ENCODE peak calls at places on chromosomes 3 and 15, in six cellular contexts. E is brain microvascular endothelial cell, U is stomach, B is colonic mucosa, H is neuronal stem cell, N is BJ. S is an unnamed sample. For H3K36me3, the result is how much of the 10 kb centered on the place peaks cover.

GRCh38 chr15:59996498-59997041 is 7.5 kb upstream of the FOXB1 start:
- DNase-seq in H (no peak), B (peak), E (no peak), N (no peak), U (no peak), S (peak)

GRCh38 chr3:196096382-196096953 is 14.6 kb upstream of the TFRC start:
- DNase-seq in H (no peak), N (no peak), E (no peak), U (peak), B (peak), S (no peak)

GRCh38 chr3:85141-85540 is 111.4 kb upstream of the CHL1 start:
- DNase-seq in U (no peak), H (no peak), E (no peak), B (no peak), N (no peak), S (no peak)

GRCh38 chr3:155611456-155611855 is 133.4 kb downstream of the PLCH1 start:
- DNase-seq in B (no peak), N (no peak), H (no peak), E (no peak), U (no peak), S (no peak)

GRCh38 chr15:77988386-77989301 is 88.9 kb downstream of the TBC1D2B start:
- DNase-seq in U (no peak), H (no peak), N (no peak), B (no peak), E (no peak), S (no peak)

GRCh38 chr3:101182734-101183133 is 137.6 kb downstream of the IMPG2 start:
- DNase-seq in N (no peak), B (no peak), U (no peak), E (peak), H (no peak), S (no peak)

GRCh38 chr15:56148099-56148498 is 95.6 kb downstream of the RFX7 start:
- DNase-seq in H (no peak), U (no peak), E (no peak), B (no peak), N (no peak), S (no peak)

GRCh38 chr3:100106531-100107155 is 7.7 kb downstream of the FILIP1L start:
- DNase-seq in E (peak), H (no peak), U (no peak), B (no peak), N (no peak), S (no peak)

GRCh38 chr3:119659584-119660291 is 651 bp downstream of the POPDC2 start:
- DNase-seq in E (no peak), B (no peak), H (no peak), N (no peak), U (no peak), S (no peak)

GRCh38 chr15:38042707-38043445 is 108.4 kb downstream of the TMCO5A start:
- DNase-seq in U (no peak), H (no peak), N (no peak), E (no peak), B (peak), S (no peak)

GRCh38 chr3:143307613-143308183 is 188.1 kb downstream of the CHST2 start:
- DNase-seq in N (no peak), U (peak), E (peak), H (no peak), B (no peak), S (no peak)

GRCh38 chr15:35078221-35078915 is 6.7 kb downstream of the NANOGP8 start:
- DNase-seq in U (peak), H (peak), N (no peak), E (peak), B (no peak), S (peak)

GRCh38 chr15:82810061-82810862 is 834 bp downstream of the WHAMM start:
- DNase-seq in E (no peak), N (no peak), H (peak), B (peak), U (peak), S (peak)

GRCh38 chr15:63380151-63380827 is 1.4 kb downstream of the CA12 start:
- DNase-seq in B (no peak), U (no peak), H (no peak), E (no peak), N (no peak), S (no peak)

GRCh38 chr3:124032881-124033359 is 41.0 kb upstream of the ROPN1 start:
- DNase-seq in H (peak), B (peak), E (peak), U (peak), N (peak), S (peak)

GRCh38 chr3:50737511-50738251 is 63.0 kb downstream of the DOCK3 start:
- DNase-seq in H (peak), E (no peak), U (no peak), B (no peak), N (no peak), S (no peak)

GRCh38 chr3:127061641-127062040 is 78.7 kb downstream of the PLXNA1 start:
- DNase-seq in E (no peak), N (no peak), H (no peak), B (no peak), U (no peak), S (peak)

GRCh38 chr15:74417230-74417629 is 16.5 kb downstream of the SEMA7A start:
- DNase-seq in E (peak), H (no peak), N (no peak), U (no peak), B (no peak), S (no peak)

GRCh38 chr3:194671511-194671899 is 486 bp downstream of the LSG1 start:
- DNase-seq in H (no peak), U (no peak), B (no peak), E (peak), N (no peak), S (peak)

GRCh38 chr3:71006810-71007785 is 576.4 kb downstream of the FOXP1 start:
- DNase-seq in N (no peak), E (no peak), B (no peak), H (no peak), U (no peak), S (peak)

GRCh38 chr3:37240170-37240945 is 66.0 kb upstream of the LRRFIP2 start:
- DNase-seq in U (no peak), N (no peak), H (no peak), E (no peak), B (no peak), S (no peak)

GRCh38 chr3:141878326-141878725 is 1.9 kb downstream of the ATP1B3 start:
- DNase-seq in B (no peak), E (no peak), N (no peak), H (no peak), U (no peak), S (no peak)

GRCh38 chr3:122635789-122636188 is 44.9 kb upstream of the PARP14 start:
- DNase-seq in U (no peak), H (no peak), E (peak), N (no peak), B (no peak), S (no peak)

GRCh38 chr15:80787238-80787805 is 8.2 kb downstream of the CEMIP start:
- DNase-seq in E (no peak), U (no peak), H (no peak), B (no peak), N (no peak), S (peak)

GRCh38 chr3:49305608-49306007 is 28.6 kb upstream of the C3orf62 start:
- DNase-seq in E (no peak), U (no peak), H (no peak), N (no peak), B (no peak), S (no peak)
- H3K36me3 ChIP-seq in E (half or more), U (half or more), H (half or more), N (under half), B (under half), S (under half)

DNA sequence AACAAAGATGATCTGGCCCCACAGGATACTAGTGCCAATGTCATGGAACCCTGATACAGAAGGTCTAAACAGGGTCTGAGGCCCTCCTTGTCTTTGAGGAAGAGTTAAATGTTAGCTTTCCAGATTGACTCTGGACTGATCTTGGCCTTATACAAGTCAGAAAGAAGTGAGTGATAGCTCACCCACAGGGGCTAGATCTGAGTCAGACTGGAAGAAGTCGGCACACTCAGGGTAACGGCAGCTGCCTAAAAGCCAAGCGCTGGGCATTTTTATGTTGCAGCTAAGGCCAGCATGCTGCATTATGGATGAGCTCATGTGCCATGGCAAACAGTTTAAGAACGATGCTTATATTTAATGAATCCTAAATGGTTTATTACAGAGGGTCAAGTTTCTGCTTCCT is 762.4 kb upstream of the CFAP20DC start:
- DNase-seq in E (no peak), B (no peak), N (no peak), H (no peak), U (no peak), S (no peak)
- H3K4me3 ChIP-seq in E (no peak), B (no peak), N (no peak), H (no peak), U (no peak), S (no peak)

GRCh38 chr15:90730290-90730689 is 13.1 kb downstream of the BLM start:
- DNase-seq in H (no peak), B (peak), N (no peak), U (peak), E (no peak), S (no peak)

DNA sequence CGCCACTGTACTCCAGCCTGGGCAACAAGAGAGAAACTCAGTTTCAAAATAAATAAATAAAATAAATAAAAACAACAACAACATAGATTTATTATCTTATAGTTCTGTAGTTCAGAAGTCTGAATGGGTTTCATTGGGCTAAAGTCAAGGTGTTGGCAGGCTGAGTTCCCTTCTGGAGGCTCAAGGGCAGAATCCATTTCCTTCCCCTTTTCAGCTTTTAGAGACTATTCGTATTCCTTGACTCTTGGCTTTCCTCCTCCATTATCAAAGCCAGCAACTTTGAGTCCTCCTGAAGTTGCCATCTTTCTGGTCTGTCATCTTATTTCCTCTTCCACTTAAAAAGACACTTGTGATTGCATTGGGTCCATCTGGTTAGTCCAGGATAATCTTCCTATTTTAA is 12.1 kb downstream of the BLM start:
- DNase-seq in U (no peak), H (no peak), B (no peak), N (no peak), E (no peak), S (no peak)
- H3K36me3 ChIP-seq in U (under half), H (half or more), B (under half), N (under half), E (under half), S (under half)

GRCh38 chr15:95733931-95734330 is 596.6 kb upstream of the NR2F2 start:
- DNase-seq in H (no peak), B (no peak), N (no peak), U (no peak), E (no peak), S (no peak)
- H3K4me3 ChIP-seq in H (no peak), B (no peak), N (no peak), U (no peak), E (no peak), S (no peak)

DNA sequence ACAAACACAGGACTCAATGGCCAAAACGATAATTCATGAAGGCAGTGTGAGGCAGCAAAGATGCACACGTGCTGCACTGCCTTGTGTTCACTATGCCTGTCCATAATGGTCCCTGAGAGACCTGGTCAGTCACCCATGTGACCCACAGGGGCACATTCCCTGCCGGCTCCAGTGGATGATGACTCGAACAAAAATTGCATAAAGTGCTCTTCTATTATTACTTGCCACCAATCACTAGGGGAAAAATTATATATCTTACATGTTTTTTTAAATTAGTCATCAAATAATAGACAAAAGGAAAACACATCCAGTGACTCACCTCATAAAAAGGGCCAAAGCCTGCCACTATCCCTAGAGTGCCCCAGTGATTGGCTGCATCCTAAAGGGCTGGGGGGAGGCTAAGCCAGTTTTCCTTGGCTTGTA is 47.5 kb downstream of the UBP1 start:
- DNase-seq in U (no peak), E (peak), B (no peak), N (peak), H (no peak), S (no peak)
- H3K36me3 ChIP-seq in U (under half), E (under half), B (under half), N (under half), H (half or more), S (under half)